ENCODE peak calls at places on chromosomes 5 and 9, in ten cellular contexts. V is GM23248, N is sigmoid colon, T is GM12865, J is body of pancreas, C is trophoblast cell, A is PC-3, Q is lower lobe of right lung, E is transverse colon, Z is tibial artery. B is an unnamed sample.

GRCh38 chr5:116530276-116530675 is 44.3 kb downstream of the SEMA6A start:
- DNase-seq in V (no peak), N (no peak), T (no peak), J (no peak), C (no peak), A (no peak), Q (no peak), E (no peak), Z (no peak), B (no peak)

GRCh38 chr9:33186457-33187168 is 19.5 kb upstream of the B4GALT1 start:
- DNase-seq in V (peak; percentile 34), N (peak; percentile 77), T (peak; percentile 44), J (peak; percentile 76), C (peak; percentile 81), A (no peak), Q (no peak), E (peak; percentile 38), Z (no peak), B (no peak)

GRCh38 chr9:24413651-24414050 is 132.0 kb downstream of the IZUMO3 start:
- DNase-seq in V (peak; percentile 0), N (no peak), T (no peak), J (no peak), C (no peak), A (peak; percentile 56), Q (no peak), E (no peak), Z (no peak), B (no peak)

GRCh38 chr9:93679536-93680444 is 103.4 kb downstream of the PHF2 start:
- DNase-seq in V (no peak), N (peak; percentile 60), T (no peak), J (no peak), C (no peak), A (no peak), Q (peak; percentile 20), E (no peak), Z (peak; percentile 15), B (peak; percentile 45)

GRCh38 chr9:97759611-97760288 is 62.6 kb upstream of the XPA start:
- DNase-seq in V (peak; percentile 47), N (no peak), T (no peak), J (no peak), C (no peak), A (no peak), Q (no peak), E (no peak), Z (no peak), B (no peak)

GRCh38 chr5:109315245-109315644 is 94.5 kb downstream of the PJA2 start:
- DNase-seq in V (peak; percentile 30), N (no peak), T (no peak), J (no peak), C (no peak), A (no peak), Q (no peak), E (no peak), Z (no peak), B (no peak)

GRCh38 chr5:96387616-96388015 is 45.4 kb downstream of the PCSK1 start:
- DNase-seq in V (no peak), N (no peak), T (no peak), J (no peak), C (no peak), A (no peak), Q (no peak), E (no peak), Z (no peak), B (no peak)

GRCh38 chr5:72692273-72692672 is 124.2 kb upstream of the TNPO1 start:
- DNase-seq in V (peak; percentile 61), N (no peak), T (no peak), J (no peak), C (no peak), A (no peak), Q (no peak), E (no peak), Z (no peak), B (no peak)

GRCh38 chr9:86721843-86722705 is 225.2 kb downstream of the GAS1 start:
- DNase-seq in V (peak; percentile 92), N (peak; percentile 87), T (no peak), J (peak; percentile 58), C (peak; percentile 69), A (peak; percentile 77), Q (no peak), E (no peak), Z (peak; percentile 75), B (no peak)

GRCh38 chr5:59587489-59588337 is 305.8 kb downstream of the PDE4D start:
- DNase-seq in V (peak; percentile 71), N (peak; percentile 65), T (no peak), J (peak; percentile 49), C (no peak), A (peak; percentile 54), Q (peak; percentile 61), E (peak; percentile 79), Z (no peak), B (peak; percentile 75)

GRCh38 chr5:157348049-157348400 is 82.1 kb downstream of the CYFIP2 start:
- DNase-seq in V (no peak), N (no peak), T (no peak), J (no peak), C (no peak), A (peak; percentile 56), Q (no peak), E (no peak), Z (no peak), B (no peak)

GRCh38 chr5:157059093-157059539 is at the start of gene HAVCR1:
- DNase-seq in V (no peak), N (no peak), T (no peak), J (peak; percentile 16), C (no peak), A (no peak), Q (no peak), E (no peak), Z (no peak), B (no peak)

GRCh38 chr5:177122566-177122965 is 11.0 kb upstream of the NSD1 start:
- DNase-seq in V (no peak), N (no peak), T (no peak), J (no peak), C (no peak), A (no peak), Q (no peak), E (no peak), Z (no peak), B (no peak)
- H3K4me3 ChIP-seq in V (no peak overlapping the region), N (no peak overlapping the region), T (no peak overlapping the region), J (no peak overlapping the region), C (no peak overlapping the region), A (no peak overlapping the region), Q (no peak overlapping the region), E (no peak overlapping the region), Z (no peak overlapping the region), B (no peak overlapping the region)

DNA sequence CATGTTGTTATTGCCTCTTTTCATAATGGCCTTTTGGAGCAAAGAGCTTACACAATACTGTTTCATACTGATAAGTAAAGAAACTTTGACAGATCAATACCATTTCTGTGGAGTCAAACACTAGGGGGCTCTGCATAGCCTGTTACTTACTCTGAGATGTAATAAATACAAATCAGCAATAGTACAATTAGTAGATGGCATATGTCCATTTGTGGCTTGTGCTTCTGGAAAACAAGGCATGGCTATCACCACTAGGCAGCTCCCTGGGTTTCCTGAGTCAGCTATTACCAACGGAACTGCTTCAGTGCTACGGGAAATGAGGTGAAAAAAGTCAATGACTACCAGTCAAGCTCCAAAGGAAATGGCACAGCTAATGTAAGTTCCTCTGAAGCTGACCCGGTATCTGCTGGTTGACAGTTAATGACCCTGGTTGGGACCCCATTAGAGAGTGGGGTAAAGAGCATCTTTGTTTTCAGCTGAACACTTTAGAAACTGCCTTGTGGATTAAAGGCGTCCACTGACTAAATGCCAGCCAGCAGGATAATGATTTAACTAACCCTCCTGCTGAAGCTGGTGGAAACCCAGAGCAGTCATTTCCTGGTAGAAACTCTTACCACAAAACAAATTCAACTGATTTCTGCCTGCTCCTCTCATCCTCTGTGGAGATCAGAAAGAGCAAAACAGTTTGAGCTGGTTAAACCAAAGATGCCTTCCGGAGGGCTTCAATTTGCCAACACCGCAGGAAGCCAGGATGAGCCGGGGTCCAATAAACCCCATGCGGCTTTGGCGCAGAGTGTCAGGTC is 69.0 kb upstream of the FAM169A start:
- DNase-seq in V (peak; percentile 66), N (no peak), T (peak; percentile 22), J (peak; percentile 59), C (no peak), A (peak; percentile 55), Q (no peak), E (no peak), Z (no peak), B (no peak)
- H3K4me3 ChIP-seq in V (no peak overlapping the region), N (no peak overlapping the region), T (no peak overlapping the region), J (no peak overlapping the region), C (no peak overlapping the region), A (no peak overlapping the region), Q (no peak overlapping the region), E (no peak overlapping the region), Z (no peak overlapping the region), B (no peak overlapping the region)

DNA sequence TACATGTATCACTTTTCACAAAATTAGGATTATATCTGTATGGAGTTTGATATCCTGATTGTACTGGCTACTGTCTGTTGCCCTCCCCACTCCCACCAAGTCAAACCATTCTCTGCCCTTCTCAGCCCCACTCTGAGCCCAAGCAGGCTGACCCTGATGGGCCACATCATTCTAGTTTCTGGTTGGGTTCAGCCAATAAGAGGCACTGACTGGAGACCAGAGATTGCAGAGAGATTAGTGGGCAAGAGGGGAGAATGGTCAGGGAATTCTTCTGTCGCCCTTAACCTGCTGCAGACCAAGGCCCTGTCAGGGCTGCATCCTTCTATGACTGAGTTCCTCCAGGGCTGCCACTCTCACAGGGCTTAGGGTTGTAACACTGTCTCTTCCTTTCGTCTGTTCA is 2.7 kb downstream of the HSPB3 start:
- DNase-seq in V (no peak), N (no peak), T (no peak), J (no peak), C (no peak), A (no peak), Q (no peak), E (no peak), Z (no peak), B (no peak)
- H3K4me3 ChIP-seq in V (no peak overlapping the region), N (no peak overlapping the region), T (no peak overlapping the region), J (no peak overlapping the region), C (no peak overlapping the region), A (no peak overlapping the region), Q (no peak overlapping the region), E (no peak overlapping the region), Z (no peak overlapping the region), B (no peak overlapping the region)

GRCh38 chr5:139246394-139246793 is 47.1 kb upstream of the MATR3 start:
- DNase-seq in V (peak; percentile 75), N (no peak), T (peak; percentile 22), J (no peak), C (no peak), A (peak; percentile 31), Q (peak; percentile 54), E (no peak), Z (no peak), B (no peak)

GRCh38 chr5:139241139-139241538 is 43.0 kb upstream of the SIL1 start:
- DNase-seq in V (no peak), N (no peak), T (no peak), J (no peak), C (no peak), A (no peak), Q (no peak), E (no peak), Z (no peak), B (no peak)

GRCh38 chr5:139243425-139243965 is 45.3 kb upstream of the SIL1 start:
- DNase-seq in V (no peak), N (no peak), T (no peak), J (no peak), C (no peak), A (no peak), Q (no peak), E (no peak), Z (no peak), B (no peak)

GRCh38 chr5:139248826-139249453 is 44.6 kb upstream of the MATR3 start:
- DNase-seq in V (no peak), N (peak; percentile 8), T (no peak), J (no peak), C (no peak), A (no peak), Q (no peak), E (no peak), Z (no peak), B (no peak)

GRCh38 chr5:139245637-139246335 is 47.6 kb upstream of the SIL1 start:
- DNase-seq in V (no peak), N (no peak), T (no peak), J (no peak), C (no peak), A (no peak), Q (no peak), E (no peak), Z (no peak), B (no peak)
- H3K4me3 ChIP-seq in V (no peak overlapping the region), N (no peak overlapping the region), T (no peak overlapping the region), J (no peak overlapping the region), C (no peak overlapping the region), A (no peak overlapping the region), Q (no peak overlapping the region), E (no peak overlapping the region), Z (no peak overlapping the region), B (no peak overlapping the region)

B was measured in Peyer's patch.